ENCODE peak calls at places on chromosome 9, in eight cellular contexts. One of them, this sample, is unnamed.

GRCh38 chr9:94245651-94246050 is 13.4 kb upstream of the ZNF169 start:
- DNase-seq in SK-N-DZ: no peak
- DNase-seq in HFFc6: no peak
- DNase-seq in cerebellum: no peak
- DNase-seq in nephron progenitor cell: no peak
- DNase-seq in PC-3: no peak
- DNase-seq in GM13976: no peak
- DNase-seq in tibial artery: no peak
- DNase-seq in this sample: no peak

GRCh38 chr9:138067594-138068367 is 190.2 kb downstream of the CACNA1B start:
- DNase-seq in SK-N-DZ: no peak
- DNase-seq in HFFc6: no peak
- DNase-seq in cerebellum: no peak
- DNase-seq in nephron progenitor cell: no peak
- DNase-seq in PC-3: no peak
- DNase-seq in GM13976: no peak
- DNase-seq in tibial artery: no peak
- DNase-seq in this sample: no peak

GRCh38 chr9:77731930-77732329 is 83.8 kb upstream of the GNA14 start:
- DNase-seq in SK-N-DZ: peak
- DNase-seq in HFFc6: no peak
- DNase-seq in cerebellum: no peak
- DNase-seq in nephron progenitor cell: no peak
- DNase-seq in PC-3: no peak
- DNase-seq in GM13976: no peak
- DNase-seq in tibial artery: no peak
- DNase-seq in this sample: no peak

GRCh38 chr9:117772960-117773359 is 68.8 kb downstream of the TLR4 start:
- DNase-seq in SK-N-DZ: no peak
- DNase-seq in HFFc6: peak
- DNase-seq in cerebellum: no peak
- DNase-seq in nephron progenitor cell: no peak
- DNase-seq in PC-3: no peak
- DNase-seq in GM13976: no peak
- DNase-seq in tibial artery: no peak
- DNase-seq in this sample: no peak

GRCh38 chr9:113593682-113594281 is 130.3 kb downstream of the RGS3 start:
- DNase-seq in SK-N-DZ: peak
- DNase-seq in HFFc6: peak
- DNase-seq in cerebellum: peak
- DNase-seq in nephron progenitor cell: peak
- DNase-seq in PC-3: peak
- DNase-seq in GM13976: peak
- DNase-seq in tibial artery: peak
- DNase-seq in this sample: peak

GRCh38 chr9:4097991-4098390 is 201.9 kb downstream of the GLIS3 start:
- DNase-seq in SK-N-DZ: no peak
- DNase-seq in HFFc6: no peak
- DNase-seq in cerebellum: no peak
- DNase-seq in nephron progenitor cell: no peak
- DNase-seq in PC-3: no peak
- DNase-seq in GM13976: no peak
- DNase-seq in tibial artery: no peak
- DNase-seq in this sample: no peak

GRCh38 chr9:137083418-137084004 is 3.3 kb upstream of the MAN1B1 start:
- DNase-seq in SK-N-DZ: no peak
- DNase-seq in HFFc6: peak
- DNase-seq in cerebellum: no peak
- DNase-seq in nephron progenitor cell: no peak
- DNase-seq in PC-3: peak
- DNase-seq in GM13976: no peak
- DNase-seq in tibial artery: peak
- DNase-seq in this sample: no peak

GRCh38 chr9:104093162-104093561 is 947 bp upstream of the SMC2 start:
- DNase-seq in SK-N-DZ: no peak
- DNase-seq in HFFc6: no peak
- DNase-seq in cerebellum: peak
- DNase-seq in nephron progenitor cell: no peak
- DNase-seq in PC-3: no peak
- DNase-seq in GM13976: peak
- DNase-seq in tibial artery: no peak
- DNase-seq in this sample: no peak

GRCh38 chr9:18493361-18494015 is 19.5 kb downstream of the ADAMTSL1 start:
- DNase-seq in SK-N-DZ: no peak
- DNase-seq in HFFc6: peak
- DNase-seq in cerebellum: no peak
- DNase-seq in nephron progenitor cell: no peak
- DNase-seq in PC-3: peak
- DNase-seq in GM13976: no peak
- DNase-seq in tibial artery: no peak
- DNase-seq in this sample: no peak